ENCODE peak calls at places on chromosome 22, in nine cellular contexts. T is Karpas-422, G is small intestine, Q is cardiac muscle cell, F is neuronal stem cell, V is heart right ventricle, W is transverse colon, H is NT2/D1, Z is stomach. X is an unnamed sample.

GRCh38 chr22:17570851-17571631 is 7.7 kb downstream of the SLC25A18 start:
- DNase-seq in Q (peak; percentile 17), W (peak; percentile 76), F (no peak), G (peak; percentile 12), Z (peak; percentile 67), T (no peak), V (peak; percentile 87), H (no peak), X (no peak)

GRCh38 chr22:22692707-22693530 is 48.5 kb downstream of the GGTLC2 start:
- DNase-seq in T (peak; percentile 88), Z (peak; percentile 75), G (peak; percentile 93), W (peak; percentile 84), H (peak; percentile 11), F (peak; percentile 33), V (peak; percentile 29), Q (no peak), X (no peak)

GRCh38 chr22:29275167-29275566 is 7.1 kb downstream of the EWSR1 start:
- DNase-seq in W (no peak), T (no peak), Q (no peak), G (no peak), Z (no peak), V (no peak), F (no peak), H (no peak), X (no peak)

GRCh38 chr22:38505595-38506117 is 455 bp downstream of the DDX17 start:
- DNase-seq in V (peak; percentile 87), Z (peak; percentile 79), G (peak; percentile 74), H (no peak), T (peak; percentile 72), Q (peak; percentile 68), W (peak; percentile 74), F (no peak), X (no peak)

GRCh38 chr22:28402066-28402465 is 277.6 kb downstream of the TTC28 start:
- DNase-seq in F (no peak), G (no peak), Q (no peak), V (no peak), W (no peak), T (no peak), H (no peak), Z (no peak), X (no peak)

GRCh38 chr22:33883961-33884808 is 36.1 kb downstream of the LARGE1 start:
- DNase-seq in T (no peak), Z (no peak), G (no peak), W (no peak), Q (no peak), F (no peak), V (no peak), H (no peak), X (no peak)

GRCh38 chr22:31947296-31947695 is 3.0 kb downstream of the YWHAH start:
- DNase-seq in Q (no peak), F (no peak), V (no peak), W (peak; percentile 38), H (no peak), T (peak; percentile 80), G (peak; percentile 80), Z (no peak), X (no peak)

GRCh38 chr22:37187552-37187890 is 526 bp downstream of the C1QTNF6 start:
- DNase-seq in W (peak; percentile 55), Q (peak; percentile 23), Z (peak; percentile 38), T (no peak), F (no peak), H (no peak), V (no peak), G (peak; percentile 44), X (no peak)

GRCh38 chr22:29641781-29642355 is 38.4 kb downstream of the NF2 start:
- DNase-seq in F (no peak), W (no peak), Z (no peak), T (no peak), V (no peak), G (no peak), H (no peak), Q (no peak), X (no peak)

GRCh38 chr22:45831394-45831793 is 145.6 kb downstream of the WNT7B start:
- DNase-seq in T (peak; percentile 69), V (no peak), G (no peak), F (no peak), Q (no peak), Z (no peak), H (no peak), W (no peak), X (no peak)

GRCh38 chr22:28002863-28003565 is 84.0 kb upstream of the PITPNB start:
- DNase-seq in H (no peak), V (no peak), W (no peak), Q (no peak), Z (no peak), G (no peak), F (no peak), T (no peak), X (no peak)

GRCh38 chr22:46085831-46086576 is 64.3 kb upstream of the PPARA start:
- DNase-seq in G (peak; percentile 95), Q (no peak), T (no peak), V (peak; percentile 78), H (no peak), F (no peak), W (peak; percentile 93), Z (peak; percentile 87), X (no peak)

GRCh38 chr22:32475428-32476010 is 908 bp downstream of the FBXO7 start:
- DNase-seq in T (peak; percentile 82), F (peak; percentile 12), Q (peak; percentile 63), H (no peak), V (peak; percentile 23), W (peak; percentile 47), G (peak; percentile 51), Z (peak; percentile 40), X (no peak)

GRCh38 chr22:19713650-19714319 is 518 bp upstream of the SEPTIN5 start:
- DNase-seq in F (no peak), T (no peak), Q (peak; percentile 27), Z (no peak), V (no peak), H (no peak), W (no peak), G (no peak), X (no peak)

GRCh38 chr22:19716041-19716828 is 1.9 kb downstream of the SEPTIN5 start:
- DNase-seq in V (no peak), Q (no peak), Z (no peak), W (no peak), G (no peak), H (no peak), F (no peak), T (no peak), X (no peak)

GRCh38 chr22:19715286-19715939 is 1.1 kb downstream of the SEPTIN5 start:
- DNase-seq in Q (no peak), H (no peak), W (no peak), F (no peak), V (no peak), T (no peak), Z (no peak), G (no peak), X (no peak)

GRCh38 chr22:19713228-19713627 is 1.1 kb upstream of the SEPTIN5 start:
- DNase-seq in F (no peak), W (no peak), T (no peak), Q (no peak), G (no peak), Z (no peak), H (no peak), V (no peak), X (no peak)

GRCh38 chr22:19714320-19715252 is at the start of gene SEPTIN5:
- DNase-seq in Q (peak; percentile 33), Z (no peak), H (no peak), G (no peak), V (no peak), F (no peak), T (no peak), W (no peak), X (no peak)
- H3K4me3 ChIP-seq in Q (peak within 1 kb of the TSS; percentile 56), Z (peak within 1 kb of the TSS; percentile 62), H (peak within 1 kb of the TSS; percentile 30), G (peak within 1 kb of the TSS; percentile 47), V (peak within 1 kb of the TSS; percentile 48), F (peak within 1 kb of the TSS; percentile 51), T (no peak within 1 kb of the TSS), W (peak within 1 kb of the TSS; percentile 22), X (peak within 1 kb of the TSS; percentile 62)

DNA sequence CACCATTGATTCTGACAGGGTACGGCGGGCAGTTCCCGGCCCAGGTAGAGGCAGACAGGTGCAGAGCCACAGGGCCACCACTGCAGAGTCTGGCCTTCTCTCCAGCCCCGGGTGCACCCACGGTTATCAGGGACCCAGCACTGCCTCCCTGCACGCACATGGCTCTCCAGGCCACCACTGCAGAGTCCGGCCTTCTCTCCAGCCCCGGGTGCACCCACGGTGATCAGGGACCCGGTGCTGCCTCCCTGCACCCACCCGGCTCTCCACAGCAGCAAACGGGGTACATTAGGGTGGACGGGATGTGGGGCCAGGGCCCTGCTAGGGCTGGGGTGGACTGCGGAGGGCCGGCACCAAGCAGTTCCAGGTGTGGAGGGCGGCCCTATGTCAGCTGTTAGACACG is 272.9 kb downstream of the BRD1 start:
- DNase-seq in T (no peak), Q (no peak), W (peak; percentile 1), V (no peak), Z (no peak), H (no peak), F (no peak), G (no peak), X (no peak)
- H3K9me3 ChIP-seq in T (peaks cover 16% of the 10 kb centered on the region), Q (no peaks in the 10 kb centered on the region), W (no peaks in the 10 kb centered on the region), V (no peaks in the 10 kb centered on the region), Z (peaks cover 6% of the 10 kb centered on the region), H (peaks cover 13% of the 10 kb centered on the region), F (peaks cover 9% of the 10 kb centered on the region), G (no peaks in the 10 kb centered on the region), X (peaks cover 65% of the 10 kb centered on the region)

GRCh38 chr22:50271011-50271394 is 823 bp upstream of the MAPK11 start:
- DNase-seq in V (no peak), Q (no peak), G (no peak), T (no peak), W (no peak), H (no peak), F (peak; percentile 51), Z (no peak), X (no peak)
- H3K4me3 ChIP-seq in V (peak overlapping the region; percentile 44), Q (peak overlapping the region; percentile 20), G (peak overlapping the region; percentile 53), T (peak overlapping the region; percentile 77), W (no peak overlapping the region), H (peak overlapping the region; percentile 42), F (peak overlapping the region; percentile 67), Z (peak overlapping the region; percentile 52), X (peak overlapping the region; percentile 62)

GRCh38 chr22:47595122-47595521 is 832.7 kb downstream of the TBC1D22A start:
- DNase-seq in G (no peak), V (no peak), Q (no peak), T (no peak), W (no peak), F (no peak), H (no peak), Z (peak; percentile 1), X (no peak)

GRCh38 chr22:47591709-47592108 is 829.3 kb downstream of the TBC1D22A start:
- DNase-seq in G (no peak), H (no peak), F (no peak), W (no peak), Q (no peak), V (no peak), T (no peak), Z (peak; percentile 8), X (no peak)

GRCh38 chr22:47592791-47593190 is 830.3 kb downstream of the TBC1D22A start:
- DNase-seq in T (no peak), H (no peak), W (no peak), Q (no peak), F (no peak), G (no peak), Z (peak; percentile 22), V (no peak), X (no peak)

GRCh38 chr22:47593291-47593690 is 830.8 kb downstream of the TBC1D22A start:
- DNase-seq in T (no peak), V (no peak), W (no peak), G (no peak), Q (no peak), H (no peak), F (no peak), Z (peak; percentile 17), X (no peak)

GRCh38 chr22:47593911-47594311 is 831.5 kb downstream of the TBC1D22A start:
- DNase-seq in V (no peak), Q (no peak), F (no peak), H (no peak), T (no peak), Z (peak; percentile 20), W (no peak), G (no peak), X (no peak)
- H3K9me3 ChIP-seq in V (no peaks in the 10 kb centered on the region), Q (no peaks in the 10 kb centered on the region), F (peaks cover 39% of the 10 kb centered on the region), H (no peaks in the 10 kb centered on the region), T (no peaks in the 10 kb centered on the region), Z (no peaks in the 10 kb centered on the region), W (no peaks in the 10 kb centered on the region), G (no peaks in the 10 kb centered on the region), X (peaks cover 73% of the 10 kb centered on the region)